ENCODE peak calls at places on chromosomes 4 and X, in seven cellular contexts. X, O, B, Q, A, J and Z are unnamed samples.
A peak's percentile ranks its signal among the peaks of the same experiment; 100 is the strongest.

GRCh38 chr4:127523369-127523768 is 109.4 kb upstream of the INTU start:
- DNase-seq in J (no peak), Q (no peak), O (no peak), A (no peak), B (no peak), X (no peak), Z (no peak)

GRCh38 chr4:73669410-73670183 is 49.4 kb upstream of the RASSF6 start:
- DNase-seq in Q (no peak), A (no peak), B (no peak), O (no peak), J (no peak), X (no peak), Z (no peak)

GRCh38 chrX:42466706-42467105 is 311.3 kb downstream of the PPP1R2C start:
- DNase-seq in J (no peak), A (no peak), X (no peak), B (no peak), Q (no peak), O (no peak), Z (no peak)

GRCh38 chr4:147836807-147837206 is 104.9 kb downstream of the ARHGAP10 start:
- DNase-seq in O (no peak), B (no peak), A (no peak), X (no peak), J (no peak), Q (no peak), Z (no peak)

GRCh38 chr4:56229947-56230346 is 157.3 kb downstream of the AASDH start:
- DNase-seq in O (no peak), X (no peak), A (no peak), B (no peak), J (no peak), Q (no peak), Z (no peak)

GRCh38 chrX:148774276-148774675 is 273.9 kb downstream of the AFF2 start:
- DNase-seq in Q (no peak), O (no peak), A (no peak), B (no peak), J (no peak), X (no peak), Z (no peak)

GRCh38 chr4:55554453-55555030 is 7.8 kb upstream of the CLOCK start:
- DNase-seq in O (no peak), B (no peak), A (peak; percentile 63), X (no peak), Q (no peak), J (no peak), Z (peak; percentile 10)

GRCh38 chr4:25535278-25535677 is 120.4 kb upstream of the SLC34A2 start:
- DNase-seq in B (no peak), A (no peak), X (no peak), J (no peak), O (no peak), Q (peak; percentile 67), Z (no peak)

GRCh38 chr4:79308971-79309370 is 16.9 kb downstream of the NAA11 start:
- DNase-seq in J (no peak), B (no peak), X (no peak), Q (no peak), A (no peak), O (no peak), Z (no peak)

GRCh38 chr4:87781569-87781968 is 17.8 kb upstream of the IBSP start:
- DNase-seq in A (no peak), J (no peak), B (no peak), X (no peak), Q (no peak), O (no peak), Z (no peak)

GRCh38 chr4:54017308-54017707 is 47.1 kb downstream of the CHIC2 start:
- DNase-seq in B (no peak), Q (no peak), J (no peak), O (no peak), X (no peak), A (no peak), Z (no peak)

GRCh38 chr4:182869697-182870096 is 47.5 kb downstream of the DCTD start:
- DNase-seq in B (peak; percentile 5), X (no peak), Q (no peak), J (no peak), O (no peak), A (no peak), Z (no peak)

GRCh38 chr4:2953496-2953895 is 9.7 kb downstream of the NOP14 start:
- DNase-seq in B (no peak), O (no peak), J (no peak), Q (no peak), A (no peak), X (no peak), Z (no peak)

GRCh38 chr4:3612275-3612674 is 80.1 kb upstream of the LRPAP1 start:
- DNase-seq in J (no peak), B (no peak), A (no peak), O (no peak), X (no peak), Q (no peak), Z (no peak)

GRCh38 chrX:152913915-152914314 is 16.0 kb downstream of the ZNF185 start:
- DNase-seq in J (no peak), B (no peak), A (no peak), Q (no peak), X (no peak), O (no peak), Z (no peak)

GRCh38 chr4:145545538-145546224 is 64.0 kb downstream of the SMAD1 start:
- DNase-seq in Q (no peak), X (no peak), A (peak; percentile 93), B (no peak), O (no peak), J (peak; percentile 95), Z (peak; percentile 74)

GRCh38 chrX:133215747-133216146 is 2.4 kb downstream of the TFDP3 start:
- DNase-seq in B (no peak), Q (no peak), J (no peak), O (no peak), X (no peak), A (peak; percentile 41), Z (no peak)

GRCh38 chr4:83107636-83108035 is 6.9 kb downstream of the PLAC8 start:
- DNase-seq in Q (no peak), J (no peak), O (no peak), B (no peak), X (no peak), A (no peak), Z (no peak)

GRCh38 chr4:94577136-94577535 is 125.4 kb downstream of the PDLIM5 start:
- DNase-seq in X (peak; percentile 53), J (no peak), O (no peak), B (no peak), A (peak; percentile 77), Q (peak; percentile 56), Z (no peak)

GRCh38 chr4:78601013-78601412 is 49.4 kb downstream of the ANXA3 start:
- DNase-seq in Q (no peak), O (no peak), A (no peak), J (no peak), B (no peak), X (no peak), Z (no peak)

GRCh38 chr4:101349346-101350064 is 2.2 kb upstream of the PPP3CA start:
- DNase-seq in A (no peak), O (no peak), B (peak; percentile 86), J (no peak), Q (no peak), X (no peak), Z (no peak)

GRCh38 chrX:44748014-44748413 is 95.8 kb upstream of the DUSP21 start:
- DNase-seq in B (no peak), Q (no peak), J (no peak), A (peak; percentile 31), O (no peak), X (no peak), Z (no peak)

GRCh38 chr4:121717680-121718237 is 21.0 kb upstream of the ANXA5 start:
- DNase-seq in X (no peak), J (no peak), A (peak; percentile 74), B (no peak), Q (no peak), O (no peak), Z (no peak)

GRCh38 chr4:17324431-17324830 is 187.5 kb downstream of the QDPR start:
- DNase-seq in X (peak; percentile 36), J (peak; percentile 62), Q (peak; percentile 69), B (no peak), A (peak; percentile 64), O (peak; percentile 44), Z (peak; percentile 28)

GRCh38 chrX:102651968-102652744 is 873 bp downstream of the GPRASP1 start:
- DNase-seq in Q (peak; percentile 57), A (peak; percentile 49), X (peak; percentile 19), B (peak; percentile 73), O (peak; percentile 40), J (no peak), Z (no peak)

GRCh38 chrX:66166671-66167070 is 2.6 kb downstream of the HEPH start:
- DNase-seq in A (no peak), B (no peak), O (no peak), Q (no peak), X (no peak), J (no peak), Z (no peak)